ENCODE peak calls at places on chromosomes 16 and 17, in four cellular contexts. G is NCI-H1048, X is mucosa of gallbladder, K is hippocampal formation. P is an unnamed sample.

GRCh38 chr16:84617068-84617630 is 729 bp downstream of the COTL1 start:
- DNase-seq in G (no peak), X (no peak), K (no peak), P (peak)

GRCh38 chr17:63995626-63996025 is 2.5 kb upstream of the PRR29 start:
- DNase-seq in G (no peak), X (no peak), K (no peak), P (peak)

GRCh38 chr16:17723735-17724134 is 253.0 kb upstream of the XYLT1 start:
- DNase-seq in G (no peak), X (no peak), K (no peak), P (no peak)

GRCh38 chr16:49524578-49525315 is 151.1 kb downstream of the C16orf78 start:
- DNase-seq in G (no peak), X (no peak), K (no peak), P (no peak)

GRCh38 chr17:6162216-6162615 is 92.0 kb downstream of the WSCD1 start:
- DNase-seq in G (no peak), X (no peak), K (no peak), P (no peak)

GRCh38 chr17:76272541-76273434 is 7.6 kb downstream of the UBALD2 start:
- DNase-seq in G (no peak), X (no peak), K (no peak), P (peak)

GRCh38 chr17:7383742-7384488 is 3.0 kb downstream of the TNK1 start:
- DNase-seq in G (no peak), X (peak), K (no peak), P (peak)

GRCh38 chr16:68436581-68436980 is 11.7 kb downstream of the SMPD3 start:
- DNase-seq in G (no peak), X (no peak), K (no peak), P (no peak)

GRCh38 chr16:31087481-31087880 is 1.3 kb downstream of the PRSS53 start:
- DNase-seq in G (no peak), X (no peak), K (no peak), P (no peak)

GRCh38 chr17:17696871-17697633 is 15.8 kb downstream of the RAI1 start:
- DNase-seq in G (no peak), X (no peak), K (no peak), P (no peak)

GRCh38 chr17:301681-302299 is 50.8 kb downstream of the RPH3AL start:
- DNase-seq in G (no peak), X (no peak), K (no peak), P (no peak)

GRCh38 chr17:21075739-21076085 is 32.9 kb upstream of the USP22 start:
- DNase-seq in G (no peak), X (no peak), K (no peak), P (no peak)

GRCh38 chr16:83336630-83337029 is 471.1 kb upstream of the HSBP1 start:
- DNase-seq in G (no peak), X (no peak), K (no peak), P (no peak)

GRCh38 chr16:2026461-2027023 is at the start of gene NHERF2:
- DNase-seq in G (no peak), X (no peak), K (no peak), P (peak)

GRCh38 chr16:9090101-9090959 is 1.1 kb upstream of the HAPSTR1 start:
- DNase-seq in G (no peak), X (peak), K (peak), P (peak)

GRCh38 chr17:3647769-3648540 is 11.4 kb downstream of the CTNS start:
- DNase-seq in G (no peak), X (peak), K (peak), P (peak)

GRCh38 chr17:39054111-39054645 is 87.0 kb upstream of the FBXO47 start:
- DNase-seq in G (no peak), X (no peak), K (no peak), P (no peak)

GRCh38 chr17:59804910-59805381 is 87.8 kb downstream of the TUBD1 start:
- DNase-seq in G (no peak), X (no peak), K (no peak), P (no peak)

GRCh38 chr17:32006957-32007462 is at the start of gene LRRC37B:
- DNase-seq in G (peak), X (peak), K (peak), P (peak)